ENCODE peak calls at places on chromosome 16, in nine cellular contexts. B, F, S, P, Y, G, C, Z and R are unnamed samples.

GRCh38 chr16:86906608-86907007 is 328.3 kb downstream of the FOXL1 start:
- DNase-seq in B (no peak), F (no peak), S (no peak), P (no peak), Y (no peak), G (no peak), C (no peak), Z (no peak), R (no peak)

GRCh38 chr16:20175358-20175757 is 101.7 kb upstream of the GPR139 start:
- DNase-seq in B (no peak), F (peak), S (no peak), P (no peak), Y (no peak), G (no peak), C (no peak), Z (no peak), R (no peak)

GRCh38 chr16:85307552-85308364 is 195.5 kb upstream of the CIBAR2 start:
- DNase-seq in B (no peak), F (no peak), S (no peak), P (no peak), Y (no peak), G (no peak), C (no peak), Z (no peak), R (no peak)

GRCh38 chr16:66548868-66549267 is 1.1 kb downstream of the TK2 start:
- DNase-seq in B (no peak), F (no peak), S (no peak), P (no peak), Y (no peak), G (no peak), C (no peak), Z (no peak), R (no peak)

GRCh38 chr16:87286839-87287626 is 30.2 kb downstream of the C16orf95 start:
- DNase-seq in B (no peak), F (no peak), S (no peak), P (no peak), Y (no peak), G (no peak), C (no peak), Z (no peak), R (no peak)

GRCh38 chr16:68426355-68426652 is 22.0 kb downstream of the SMPD3 start:
- DNase-seq in B (no peak), F (no peak), S (no peak), P (no peak), Y (peak), G (no peak), C (no peak), Z (no peak), R (no peak)

GRCh38 chr16:586047-586644 is 3.7 kb upstream of the RAB40C start:
- DNase-seq in B (no peak), F (no peak), S (no peak), P (no peak), Y (peak), G (no peak), C (no peak), Z (no peak), R (peak)

GRCh38 chr16:54503011-54503410 is 216.4 kb upstream of the IRX3 start:
- DNase-seq in B (no peak), F (no peak), S (peak), P (no peak), Y (peak), G (no peak), C (no peak), Z (no peak), R (no peak)

GRCh38 chr16:75433732-75434413 is 570 bp upstream of the CFDP1 start:
- DNase-seq in B (peak), F (peak), S (no peak), P (peak), Y (peak), G (peak), C (peak), Z (peak), R (peak)

GRCh38 chr16:49276646-49277385 is 4.8 kb downstream of the CBLN1 start:
- DNase-seq in B (no peak), F (no peak), S (no peak), P (no peak), Y (no peak), G (no peak), C (no peak), Z (no peak), R (no peak)

GRCh38 chr16:77967054-77968035 is 55.0 kb upstream of the CLEC3A start:
- DNase-seq in B (no peak), F (peak), S (no peak), P (no peak), Y (no peak), G (no peak), C (no peak), Z (no peak), R (no peak)

GRCh38 chr16:106623-107324 is 28.7 kb downstream of the MPG start:
- DNase-seq in B (peak), F (peak), S (no peak), P (peak), Y (peak), G (peak), C (peak), Z (peak), R (no peak)

GRCh38 chr16:84689126-84689525 is 10.7 kb upstream of the USP10 start:
- DNase-seq in B (peak), F (no peak), S (no peak), P (no peak), Y (peak), G (no peak), C (no peak), Z (no peak), R (no peak)

GRCh38 chr16:48246066-48246465 is 1.3 kb downstream of the ABCC11 start:
- DNase-seq in B (no peak), F (no peak), S (no peak), P (no peak), Y (peak), G (no peak), C (no peak), Z (no peak), R (no peak)

GRCh38 chr16:88688013-88688778 is 1.9 kb upstream of the SNAI3 start:
- DNase-seq in B (no peak), F (no peak), S (no peak), P (peak), Y (no peak), G (no peak), C (no peak), Z (peak), R (no peak)

GRCh38 chr16:69619514-69619913 is 53.7 kb downstream of the NFAT5 start:
- DNase-seq in B (no peak), F (no peak), S (no peak), P (no peak), Y (no peak), G (no peak), C (no peak), Z (no peak), R (no peak)

GRCh38 chr16:89145406-89146161 is 26.0 kb upstream of the CDH15 start:
- DNase-seq in B (no peak), F (no peak), S (no peak), P (no peak), Y (no peak), G (peak), C (no peak), Z (no peak), R (no peak)

GRCh38 chr16:81843243-81843582 is 64.1 kb downstream of the PLCG2 start:
- DNase-seq in B (no peak), F (no peak), S (no peak), P (no peak), Y (peak), G (no peak), C (no peak), Z (no peak), R (no peak)

GRCh38 chr16:35744716-35745115 is 2285.3 kb downstream of the TP53TG3F start:
- DNase-seq in B (no peak), F (no peak), S (no peak), P (no peak), Y (no peak), G (no peak), C (no peak), Z (no peak), R (no peak)

GRCh38 chr16:48035142-48035541 is 120.7 kb downstream of the ABCC12 start:
- DNase-seq in B (no peak), F (no peak), S (no peak), P (no peak), Y (no peak), G (no peak), C (no peak), Z (no peak), R (no peak)

GRCh38 chr16:21060027-21060510 is 90.6 kb downstream of the DNAH3 start:
- DNase-seq in B (no peak), F (no peak), S (no peak), P (no peak), Y (no peak), G (no peak), C (no peak), Z (no peak), R (no peak)

GRCh38 chr16:70706948-70707465 is 21.2 kb upstream of the MTSS2 start:
- DNase-seq in B (peak), F (no peak), S (no peak), P (no peak), Y (peak), G (peak), C (peak), Z (no peak), R (peak)

GRCh38 chr16:88078111-88078775 is 127.0 kb downstream of the BANP start:
- DNase-seq in B (no peak), F (no peak), S (no peak), P (no peak), Y (no peak), G (peak), C (no peak), Z (no peak), R (no peak)

GRCh38 chr16:56549744-56550385 is 15.0 kb upstream of the MT4 start:
- DNase-seq in B (no peak), F (no peak), S (no peak), P (no peak), Y (no peak), G (no peak), C (no peak), Z (no peak), R (no peak)

GRCh38 chr16:21302454-21302853 is 24.4 kb upstream of the CRYM start:
- DNase-seq in B (no peak), F (no peak), S (no peak), P (no peak), Y (peak), G (no peak), C (no peak), Z (no peak), R (no peak)

GRCh38 chr16:84459941-84460405 is 44.5 kb downstream of the MEAK7 start:
- DNase-seq in B (no peak), F (no peak), S (no peak), P (no peak), Y (no peak), G (no peak), C (peak), Z (no peak), R (peak)

GRCh38 chr16:75758215-75758614 is 31.9 kb upstream of the CPHXL start:
- DNase-seq in B (no peak), F (no peak), S (no peak), P (no peak), Y (peak), G (no peak), C (no peak), Z (no peak), R (no peak)

GRCh38 chr16:84055801-84056634 is 13.4 kb upstream of the SLC38A8 start:
- DNase-seq in B (no peak), F (no peak), S (no peak), P (peak), Y (no peak), G (no peak), C (no peak), Z (peak), R (no peak)

GRCh38 chr16:89357055-89357454 is 133.3 kb downstream of the ANKRD11 start:
- DNase-seq in B (no peak), F (no peak), S (no peak), P (no peak), Y (no peak), G (peak), C (no peak), Z (no peak), R (no peak)

GRCh38 chr16:75246504-75247205 is 4.8 kb downstream of the BCAR1 start:
- DNase-seq in B (no peak), F (no peak), S (no peak), P (no peak), Y (no peak), G (peak), C (no peak), Z (peak), R (no peak)

GRCh38 chr16:20884240-20884556 is 16.0 kb downstream of the DCUN1D3 start:
- DNase-seq in B (peak), F (no peak), S (no peak), P (no peak), Y (peak), G (no peak), C (no peak), Z (no peak), R (peak)

GRCh38 chr16:86578499-86579267 is at the start of gene FOXL1:
- DNase-seq in B (peak), F (no peak), S (peak), P (no peak), Y (peak), G (no peak), C (peak), Z (no peak), R (no peak)

GRCh38 chr16:81611721-81612120 is 167.1 kb downstream of the CMIP start:
- DNase-seq in B (no peak), F (no peak), S (no peak), P (no peak), Y (no peak), G (no peak), C (no peak), Z (no peak), R (no peak)

GRCh38 chr16:86512301-86512859 is 2.1 kb downstream of the FOXF1 start:
- DNase-seq in B (no peak), F (no peak), S (no peak), P (no peak), Y (no peak), G (no peak), C (no peak), Z (no peak), R (no peak)

GRCh38 chr16:53099318-53100130 is 44.7 kb downstream of the CHD9 start:
- DNase-seq in B (no peak), F (peak), S (peak), P (peak), Y (peak), G (peak), C (peak), Z (peak), R (peak)

GRCh38 chr16:70665806-70666735 is 19.7 kb downstream of the IL34 start:
- DNase-seq in B (no peak), F (no peak), S (no peak), P (no peak), Y (no peak), G (peak), C (peak), Z (no peak), R (no peak)

GRCh38 chr16:87635541-87636049 is 33.3 kb downstream of the JPH3 start:
- DNase-seq in B (no peak), F (no peak), S (peak), P (peak), Y (peak), G (peak), C (no peak), Z (peak), R (peak)

GRCh38 chr16:2026461-2027023 is at the start of gene NHERF2:
- DNase-seq in B (no peak), F (no peak), S (peak), P (peak), Y (no peak), G (no peak), C (no peak), Z (peak), R (no peak)
- H3K4me3 ChIP-seq in B (peak), F (peak), S (peak), P (peak), Y (peak), G (peak), C (peak), Z (peak), R (peak)

GRCh38 chr16:51152691-51153261 is 1.7 kb upstream of the SALL1 start:
- DNase-seq in B (no peak), F (no peak), S (no peak), P (no peak), Y (peak), G (no peak), C (no peak), Z (no peak), R (peak)

GRCh38 chr16:51151435-51151950 is 423 bp upstream of the SALL1 start:
- DNase-seq in B (no peak), F (no peak), S (no peak), P (peak), Y (peak), G (peak), C (no peak), Z (no peak), R (peak)

GRCh38 chr16:51150894-51151320 is at the start of gene SALL1:
- DNase-seq in B (no peak), F (no peak), S (no peak), P (no peak), Y (no peak), G (peak), C (no peak), Z (no peak), R (peak)

GRCh38 chr16:51153275-51153991 is 2.4 kb upstream of the SALL1 start:
- DNase-seq in B (no peak), F (no peak), S (no peak), P (no peak), Y (no peak), G (no peak), C (no peak), Z (no peak), R (peak)

DNA sequence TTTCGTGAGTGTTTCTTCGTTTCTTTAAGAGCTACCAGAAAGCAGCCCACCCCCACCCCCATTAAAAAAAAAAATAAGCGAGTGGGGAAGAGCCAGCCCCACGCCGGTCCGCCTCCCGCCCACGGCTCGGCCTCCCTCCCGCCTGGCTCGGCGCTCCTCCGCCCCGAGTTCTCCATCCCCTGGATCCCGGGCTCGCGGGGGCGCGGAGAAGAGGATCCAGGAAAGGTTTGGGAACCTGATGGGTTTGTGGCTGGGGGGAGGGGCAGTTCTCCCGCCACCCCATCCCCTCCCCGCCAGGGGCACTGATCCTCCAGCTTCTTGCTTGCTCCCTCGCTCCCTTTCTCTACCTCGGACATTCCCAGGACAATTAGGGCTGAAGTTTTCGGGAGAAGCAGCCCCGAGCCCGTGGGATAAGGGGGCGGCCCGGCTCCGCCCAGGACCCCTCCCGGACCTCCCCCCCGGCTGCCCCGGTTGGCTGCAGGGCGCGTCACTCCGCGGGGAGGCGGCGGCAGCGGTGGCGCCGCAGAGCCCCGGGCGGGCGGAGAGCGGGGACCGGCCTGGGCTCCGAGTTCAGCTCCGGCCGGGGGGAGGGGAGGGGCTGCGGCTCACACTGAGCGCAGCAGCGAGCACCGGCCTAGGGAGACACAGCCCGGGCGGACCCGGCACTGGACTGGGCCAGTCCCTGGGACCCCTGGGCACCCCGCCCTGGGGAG is 1.0 kb upstream of the SALL1 start:
- DNase-seq in B (peak), F (peak), S (no peak), P (peak), Y (peak), G (peak), C (peak), Z (no peak), R (peak)
- H3K4me3 ChIP-seq in B (peak), F (peak), S (peak), P (peak), Y (peak), G (peak), C (peak), Z (peak), R (peak)

GRCh38 chr16:73170587-73170986 is 122.7 kb upstream of the ZFHX3 start:
- DNase-seq in B (no peak), F (no peak), S (no peak), P (no peak), Y (no peak), G (no peak), C (no peak), Z (no peak), R (no peak)

GRCh38 chr16:73173396-73173795 is 125.5 kb upstream of the ZFHX3 start:
- DNase-seq in B (no peak), F (no peak), S (peak), P (no peak), Y (peak), G (no peak), C (no peak), Z (no peak), R (peak)

GRCh38 chr16:73171380-73171779 is 123.5 kb upstream of the ZFHX3 start:
- DNase-seq in B (no peak), F (no peak), S (no peak), P (no peak), Y (no peak), G (no peak), C (no peak), Z (no peak), R (no peak)

GRCh38 chr16:73171901-73172619 is 124.1 kb upstream of the ZFHX3 start:
- DNase-seq in B (no peak), F (no peak), S (no peak), P (no peak), Y (no peak), G (no peak), C (no peak), Z (no peak), R (no peak)

DNA sequence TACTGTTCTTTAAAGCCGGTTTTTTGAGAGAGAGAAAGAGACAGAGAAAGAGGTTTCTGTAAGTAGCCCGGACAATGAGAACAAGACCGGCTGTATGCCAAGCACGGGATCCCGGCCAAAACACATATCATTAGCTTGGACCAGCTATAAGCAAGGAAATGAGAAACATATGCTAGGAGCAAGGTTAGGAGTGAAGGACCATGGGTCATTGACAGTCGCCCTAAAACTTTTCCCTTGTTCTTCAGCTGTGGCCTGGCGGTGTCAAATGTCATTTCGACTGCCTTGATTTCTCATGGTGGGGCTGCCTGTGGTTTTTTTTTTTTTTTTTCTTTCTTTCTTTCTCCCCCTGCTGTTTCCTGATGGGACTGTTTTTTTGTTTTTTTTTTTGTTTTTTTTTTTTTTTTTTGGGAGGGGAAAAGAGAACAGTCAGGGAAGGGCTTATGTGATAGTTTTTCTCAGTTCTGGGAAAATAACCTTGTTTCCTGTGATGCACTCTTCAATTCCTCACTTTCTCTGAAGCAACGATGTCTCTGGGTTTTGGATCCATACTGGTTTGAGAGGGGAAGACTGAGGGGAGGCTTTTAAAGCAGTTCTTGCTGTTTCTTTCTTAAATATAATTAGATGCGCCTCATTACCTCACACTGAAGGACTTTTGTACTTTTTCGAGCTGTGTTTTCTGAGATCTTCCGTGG is 124.8 kb upstream of the ZFHX3 start:
- DNase-seq in B (peak), F (no peak), S (peak), P (peak), Y (peak), G (peak), C (peak), Z (peak), R (peak)
- H3K4me3 ChIP-seq in B (peak), F (no peak), S (peak), P (no peak), Y (no peak), G (no peak), C (peak), Z (peak), R (peak)

GRCh38 chr16:12268602-12269001 is 292.1 kb downstream of the SNX29 start:
- DNase-seq in B (no peak), F (no peak), S (no peak), P (no peak), Y (no peak), G (no peak), C (no peak), Z (no peak), R (no peak)

GRCh38 chr16:12265168-12265567 is 288.6 kb downstream of the SNX29 start:
- DNase-seq in B (no peak), F (no peak), S (no peak), P (no peak), Y (no peak), G (no peak), C (no peak), Z (no peak), R (no peak)

GRCh38 chr16:12272264-12272663 is 295.7 kb downstream of the SNX29 start:
- DNase-seq in B (no peak), F (no peak), S (no peak), P (no peak), Y (no peak), G (no peak), C (no peak), Z (no peak), R (no peak)

GRCh38 chr16:12271006-12271405 is 294.5 kb downstream of the SNX29 start:
- DNase-seq in B (no peak), F (peak), S (no peak), P (no peak), Y (peak), G (no peak), C (no peak), Z (no peak), R (no peak)

DNA sequence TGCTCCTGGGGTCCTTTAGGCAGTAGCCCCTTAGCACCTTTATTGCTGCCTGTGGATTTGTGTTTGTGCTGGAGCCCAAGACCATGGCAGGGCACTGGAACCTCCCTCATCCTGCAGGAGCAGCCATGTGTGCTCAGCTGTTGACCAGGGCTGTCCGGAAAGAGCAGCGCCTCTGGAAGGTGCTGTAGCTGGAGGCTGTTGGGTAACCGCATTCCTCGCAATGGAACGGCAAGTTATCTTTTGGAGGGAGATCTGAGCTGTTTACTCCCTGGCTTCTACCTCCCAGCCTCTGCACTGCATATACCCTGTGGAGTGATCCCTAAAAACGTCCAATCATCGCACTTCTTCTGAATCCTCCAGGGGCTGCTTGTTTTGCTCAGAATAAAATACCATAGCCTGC is 291.0 kb downstream of the SNX29 start:
- DNase-seq in B (no peak), F (no peak), S (no peak), P (no peak), Y (no peak), G (no peak), C (no peak), Z (no peak), R (no peak)
- H3K4me3 ChIP-seq in B (no peak), F (no peak), S (no peak), P (no peak), Y (no peak), G (no peak), C (no peak), Z (no peak), R (no peak)